ENCODE peak calls at places on chromosomes 4 and X, in four cellular contexts. One of them, this sample, is unnamed.

GRCh38 chrX:13101439-13102139 is 57.2 kb upstream of the FAM9C start:
- DNase-seq in WTC11: no peak
- DNase-seq in K562: peak; percentile 84
- DNase-seq in GM12878: no peak
- DNase-seq in this sample: no peak

GRCh38 chr4:7375427-7375826 is 59.3 kb downstream of the PSAPL1 start:
- DNase-seq in WTC11: no peak
- DNase-seq in K562: no peak
- DNase-seq in GM12878: no peak
- DNase-seq in this sample: no peak

GRCh38 chr4:7291372-7292135 is 99.2 kb downstream of the SORCS2 start:
- DNase-seq in WTC11: no peak
- DNase-seq in K562: no peak
- DNase-seq in GM12878: no peak
- DNase-seq in this sample: no peak

GRCh38 chrX:3549442-3549875 is 164.0 kb downstream of the PRKX start:
- DNase-seq in WTC11: no peak
- DNase-seq in K562: no peak
- DNase-seq in GM12878: no peak
- DNase-seq in this sample: no peak

GRCh38 chr4:74376888-74377483 is 12.0 kb downstream of the EREG start:
- DNase-seq in WTC11: no peak
- DNase-seq in K562: peak; percentile 72
- DNase-seq in GM12878: no peak
- DNase-seq in this sample: peak; percentile 45

GRCh38 chr4:102439835-102440234 is 61.3 kb upstream of the NFKB1 start:
- DNase-seq in WTC11: no peak
- DNase-seq in K562: peak; percentile 38
- DNase-seq in GM12878: no peak
- DNase-seq in this sample: peak; percentile 61

GRCh38 chr4:72318771-72319170 is 250.2 kb downstream of the ADAMTS3 start:
- DNase-seq in WTC11: no peak
- DNase-seq in K562: no peak
- DNase-seq in GM12878: no peak
- DNase-seq in this sample: no peak

GRCh38 chr4:99447513-99447912 is 12.4 kb upstream of the ADH7 start:
- DNase-seq in WTC11: no peak
- DNase-seq in K562: no peak
- DNase-seq in GM12878: no peak
- DNase-seq in this sample: no peak

DNA sequence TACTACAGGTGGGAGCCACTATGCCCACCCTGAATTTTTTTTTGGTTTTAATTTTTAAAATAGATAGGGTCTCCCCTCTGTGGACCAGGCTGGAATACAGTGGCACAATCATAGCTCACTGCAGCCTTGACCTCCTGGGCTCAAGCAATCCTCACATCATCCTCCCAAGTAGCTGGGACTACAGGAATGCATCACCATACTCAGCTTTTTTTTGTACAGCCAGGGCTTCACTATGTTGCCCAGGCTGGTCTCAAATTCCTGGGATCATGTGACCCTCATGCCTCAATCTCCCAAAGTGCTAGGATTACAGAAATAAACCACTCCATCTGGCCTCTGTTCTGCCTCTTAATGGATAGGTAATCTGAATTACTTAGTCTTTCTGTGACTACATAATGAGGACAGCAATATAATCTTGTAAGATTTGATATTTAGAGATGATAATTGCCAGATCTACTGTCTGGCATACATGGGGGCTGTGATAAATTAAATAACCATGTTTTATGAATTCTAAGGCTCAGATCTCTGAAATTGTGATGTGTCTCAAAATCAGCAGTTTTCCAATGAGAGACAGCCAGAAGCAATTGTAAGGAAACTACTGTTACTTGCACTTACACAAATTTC is 26.7 kb downstream of the PDS5A start:
- DNase-seq in WTC11: no peak
- DNase-seq in K562: no peak
- DNase-seq in GM12878: no peak
- DNase-seq in this sample: no peak
- TF ChIP-seq TCF7 in WTC11: no peak
- TF ChIP-seq TCF7 in K562: no peak
- TF ChIP-seq TCF7 in GM12878: no peak
- TF ChIP-seq TCF7 in this sample: no peak

GRCh38 chr4:68391451-68391850 is 41.6 kb upstream of the YTHDC1 start:
- DNase-seq in WTC11: no peak
- DNase-seq in K562: no peak
- DNase-seq in GM12878: no peak
- DNase-seq in this sample: no peak
- TF ChIP-seq TCF7 in WTC11: no peak
- TF ChIP-seq TCF7 in K562: no peak
- TF ChIP-seq TCF7 in GM12878: no peak
- TF ChIP-seq TCF7 in this sample: no peak

GRCh38 chr4:27084685-27085356 is 224.2 kb downstream of the STIM2 start:
- DNase-seq in WTC11: peak; percentile 66
- DNase-seq in K562: peak; percentile 56
- DNase-seq in GM12878: no peak
- DNase-seq in this sample: no peak

GRCh38 chr4:27090406-27090805 is 229.8 kb downstream of the STIM2 start:
- DNase-seq in WTC11: no peak
- DNase-seq in K562: no peak
- DNase-seq in GM12878: no peak
- DNase-seq in this sample: no peak

GRCh38 chr4:27088491-27088890 is 227.8 kb downstream of the STIM2 start:
- DNase-seq in WTC11: no peak
- DNase-seq in K562: no peak
- DNase-seq in GM12878: no peak
- DNase-seq in this sample: no peak

GRCh38 chr4:27087306-27088045 is 226.8 kb downstream of the STIM2 start:
- DNase-seq in WTC11: no peak
- DNase-seq in K562: no peak
- DNase-seq in GM12878: no peak
- DNase-seq in this sample: no peak

DNA sequence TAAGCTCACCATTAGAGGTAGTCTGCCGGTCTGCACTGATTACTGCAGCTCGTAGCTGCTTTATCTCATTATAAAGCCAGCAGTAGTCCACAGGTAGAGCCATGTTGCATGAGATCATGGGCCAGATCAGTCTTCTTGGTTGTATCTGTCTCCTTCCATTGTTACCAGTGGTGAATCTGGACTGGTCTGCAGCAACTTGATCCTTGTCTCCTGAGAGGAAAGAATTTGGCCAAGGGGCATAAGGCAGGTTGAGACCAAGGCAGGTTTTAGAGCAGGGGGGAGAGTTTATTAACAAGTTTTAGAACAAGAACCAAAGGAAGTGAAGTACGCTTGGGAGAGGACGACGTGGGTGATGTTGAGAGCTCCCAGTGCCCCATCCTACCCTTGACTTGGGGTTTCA is 228.5 kb downstream of the STIM2 start:
- DNase-seq in WTC11: no peak
- DNase-seq in K562: no peak
- DNase-seq in GM12878: no peak
- DNase-seq in this sample: no peak
- TF ChIP-seq TCF7 in WTC11: no peak
- TF ChIP-seq TCF7 in K562: no peak
- TF ChIP-seq TCF7 in GM12878: no peak
- TF ChIP-seq TCF7 in this sample: no peak

DNA sequence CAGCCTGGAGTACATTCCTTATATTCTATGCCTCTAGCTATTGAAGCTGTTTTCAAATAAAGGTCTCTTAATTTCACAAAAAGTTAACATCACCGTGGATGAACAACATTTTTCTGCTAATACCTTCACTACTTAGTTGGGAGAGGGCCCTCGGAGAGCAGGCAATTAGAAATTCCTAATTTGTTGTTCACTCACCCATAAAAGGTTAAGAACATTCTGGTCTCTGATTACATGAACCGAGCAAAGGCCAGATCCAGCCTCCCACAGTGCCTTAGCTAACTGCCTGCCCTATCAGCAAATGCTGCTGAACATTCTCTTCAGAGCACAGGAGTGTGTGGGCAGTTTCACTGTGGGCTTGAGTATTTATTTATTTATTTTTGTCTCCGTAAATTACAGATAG is 36.0 kb upstream of the TTC29 start:
- DNase-seq in WTC11: no peak
- DNase-seq in K562: no peak
- DNase-seq in GM12878: no peak
- DNase-seq in this sample: no peak
- TF ChIP-seq TCF7 in WTC11: no peak
- TF ChIP-seq TCF7 in K562: no peak
- TF ChIP-seq TCF7 in GM12878: no peak
- TF ChIP-seq TCF7 in this sample: no peak

GRCh38 chr4:150591284-150591874 is 9.4 kb downstream of the MAB21L2 start:
- DNase-seq in WTC11: peak; percentile 57
- DNase-seq in K562: no peak
- DNase-seq in GM12878: no peak
- DNase-seq in this sample: peak; percentile 25

GRCh38 chr4:150589174-150589573 is 7.2 kb downstream of the MAB21L2 start:
- DNase-seq in WTC11: no peak
- DNase-seq in K562: no peak
- DNase-seq in GM12878: no peak
- DNase-seq in this sample: no peak

GRCh38 chr4:150588341-150588740 is 6.4 kb downstream of the MAB21L2 start:
- DNase-seq in WTC11: no peak
- DNase-seq in K562: no peak
- DNase-seq in GM12878: no peak
- DNase-seq in this sample: no peak

GRCh38 chr4:150593996-150594395 is 12.0 kb downstream of the MAB21L2 start:
- DNase-seq in WTC11: no peak
- DNase-seq in K562: peak; percentile 34
- DNase-seq in GM12878: no peak
- DNase-seq in this sample: no peak

GRCh38 chr4:150591904-150592303 is 10.0 kb downstream of the MAB21L2 start:
- DNase-seq in WTC11: no peak
- DNase-seq in K562: no peak
- DNase-seq in GM12878: no peak
- DNase-seq in this sample: no peak
- TF ChIP-seq TCF7 in WTC11: no peak
- TF ChIP-seq TCF7 in K562: no peak
- TF ChIP-seq TCF7 in GM12878: no peak
- TF ChIP-seq TCF7 in this sample: no peak